ENCODE peak calls at places on chromosomes 7 and 10, in five cellular contexts. One of them, this sample, is unnamed.

GRCh38 chr7:139544645-139545044 is 21.2 kb downstream of the CLEC2L start:
- DNase-seq in cardiac fibroblast: no peak
- DNase-seq in cardiac muscle cell: no peak
- DNase-seq in left lung: no peak
- DNase-seq in tibial nerve: no peak
- DNase-seq in this sample: no peak

GRCh38 chr7:17706734-17707133 is 233.6 kb downstream of the SNX13 start:
- DNase-seq in left lung: no peak
- DNase-seq in cardiac fibroblast: peak
- DNase-seq in cardiac muscle cell: peak
- DNase-seq in tibial nerve: peak
- DNase-seq in this sample: peak

GRCh38 chr7:25897261-25897782 is 254.7 kb upstream of the NFE2L3 start:
- DNase-seq in left lung: no peak
- DNase-seq in tibial nerve: no peak
- DNase-seq in cardiac muscle cell: peak
- DNase-seq in cardiac fibroblast: no peak
- DNase-seq in this sample: no peak

GRCh38 chr7:125878990-125879389 is 949.4 kb upstream of the POT1 start:
- DNase-seq in cardiac muscle cell: no peak
- DNase-seq in cardiac fibroblast: no peak
- DNase-seq in left lung: no peak
- DNase-seq in tibial nerve: no peak
- DNase-seq in this sample: no peak

GRCh38 chr10:9172276-9172675 is 1117.8 kb downstream of the GATA3 start:
- DNase-seq in left lung: no peak
- DNase-seq in cardiac fibroblast: no peak
- DNase-seq in cardiac muscle cell: no peak
- DNase-seq in tibial nerve: no peak
- DNase-seq in this sample: no peak

GRCh38 chr10:123148414-123149161 is 652 bp downstream of the HMX2 start:
- DNase-seq in cardiac muscle cell: no peak
- DNase-seq in tibial nerve: no peak
- DNase-seq in cardiac fibroblast: no peak
- DNase-seq in left lung: no peak
- DNase-seq in this sample: no peak

GRCh38 chr10:59770689-59771088 is 17.4 kb upstream of the MRLN start:
- DNase-seq in tibial nerve: no peak
- DNase-seq in cardiac muscle cell: no peak
- DNase-seq in left lung: no peak
- DNase-seq in cardiac fibroblast: no peak
- DNase-seq in this sample: no peak

GRCh38 chr10:132585732-132586722 is 48.4 kb downstream of the INPP5A start:
- DNase-seq in left lung: peak
- DNase-seq in tibial nerve: no peak
- DNase-seq in cardiac fibroblast: no peak
- DNase-seq in cardiac muscle cell: peak
- DNase-seq in this sample: no peak

GRCh38 chr7:39321909-39322498 is 244.2 kb upstream of the YAE1 start:
- DNase-seq in left lung: no peak
- DNase-seq in cardiac fibroblast: no peak
- DNase-seq in tibial nerve: no peak
- DNase-seq in cardiac muscle cell: no peak
- DNase-seq in this sample: no peak

DNA sequence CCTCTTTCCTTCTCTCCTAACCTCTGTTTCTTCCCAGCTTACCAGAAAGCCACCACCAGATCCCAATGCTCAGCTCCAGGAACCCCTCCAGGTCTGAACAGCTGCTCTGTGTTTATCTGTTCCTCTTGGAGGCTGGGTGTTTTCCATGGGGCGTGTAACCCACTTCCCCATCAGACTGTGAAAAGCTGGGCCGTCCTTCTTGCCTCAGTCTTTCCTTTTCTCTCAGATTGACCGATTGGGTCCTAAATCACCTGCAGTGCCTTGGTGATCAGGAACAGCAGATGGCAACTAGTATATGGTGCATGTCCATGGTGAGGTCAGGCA is 4.8 kb downstream of the SH3PXD2A start:
- DNase-seq in tibial nerve: no peak
- DNase-seq in cardiac fibroblast: no peak
- DNase-seq in left lung: no peak
- DNase-seq in cardiac muscle cell: no peak
- DNase-seq in this sample: no peak
- H3K4me3 ChIP-seq in tibial nerve: no peak
- H3K4me3 ChIP-seq in cardiac fibroblast: no peak
- H3K4me3 ChIP-seq in left lung: no peak
- H3K4me3 ChIP-seq in cardiac muscle cell: no peak
- H3K4me3 ChIP-seq in this sample: no peak

DNA sequence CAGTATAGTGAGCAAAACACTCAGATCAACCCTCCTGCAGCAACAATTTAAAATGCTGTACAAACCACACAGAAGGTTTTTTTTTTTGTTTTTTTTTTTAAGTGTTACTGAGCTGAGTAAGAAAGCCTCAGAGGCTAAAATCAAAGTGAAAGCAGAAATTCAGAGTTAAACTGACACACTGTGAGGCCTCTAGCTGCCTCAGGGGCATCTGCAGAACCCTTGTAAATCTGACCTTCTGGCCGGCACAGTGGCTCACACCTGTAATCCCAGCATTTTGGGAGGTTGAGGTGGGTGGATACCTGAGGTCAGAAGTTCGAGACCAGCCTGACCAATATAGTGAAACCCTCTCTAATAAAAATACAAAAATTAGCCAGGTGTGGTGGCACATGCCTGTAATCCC is 7.4 kb upstream of the GNA12 start:
- DNase-seq in tibial nerve: no peak
- DNase-seq in left lung: no peak
- DNase-seq in cardiac fibroblast: no peak
- DNase-seq in cardiac muscle cell: no peak
- DNase-seq in this sample: no peak
- H3K4me3 ChIP-seq in tibial nerve: no peak
- H3K4me3 ChIP-seq in left lung: no peak
- H3K4me3 ChIP-seq in cardiac fibroblast: no peak
- H3K4me3 ChIP-seq in cardiac muscle cell: no peak
- H3K4me3 ChIP-seq in this sample: no peak

GRCh38 chr7:135980665-135981180 is 3.6 kb upstream of the MTPN start:
- DNase-seq in tibial nerve: no peak
- DNase-seq in left lung: peak
- DNase-seq in cardiac fibroblast: peak
- DNase-seq in cardiac muscle cell: peak
- DNase-seq in this sample: peak
- H3K4me3 ChIP-seq in tibial nerve: peak
- H3K4me3 ChIP-seq in left lung: peak
- H3K4me3 ChIP-seq in cardiac fibroblast: no peak
- H3K4me3 ChIP-seq in cardiac muscle cell: no peak
- H3K4me3 ChIP-seq in this sample: no peak

GRCh38 chr10:93481213-93481930 is 762 bp downstream of the MYOF start:
- DNase-seq in left lung: no peak
- DNase-seq in cardiac fibroblast: peak
- DNase-seq in tibial nerve: no peak
- DNase-seq in cardiac muscle cell: no peak
- DNase-seq in this sample: no peak

GRCh38 chr10:93475871-93476270 is 6.3 kb downstream of the MYOF start:
- DNase-seq in tibial nerve: no peak
- DNase-seq in cardiac muscle cell: no peak
- DNase-seq in cardiac fibroblast: no peak
- DNase-seq in left lung: no peak
- DNase-seq in this sample: no peak

GRCh38 chr10:93481931-93482834 is at the start of gene MYOF:
- DNase-seq in cardiac fibroblast: peak
- DNase-seq in left lung: peak
- DNase-seq in cardiac muscle cell: peak
- DNase-seq in tibial nerve: peak
- DNase-seq in this sample: no peak

GRCh38 chr10:93476756-93477155 is 5.4 kb downstream of the MYOF start:
- DNase-seq in cardiac muscle cell: no peak
- DNase-seq in cardiac fibroblast: no peak
- DNase-seq in tibial nerve: no peak
- DNase-seq in left lung: no peak
- DNase-seq in this sample: no peak

GRCh38 chr10:93478873-93479272 is 3.3 kb downstream of the MYOF start:
- DNase-seq in left lung: no peak
- DNase-seq in tibial nerve: no peak
- DNase-seq in cardiac muscle cell: no peak
- DNase-seq in cardiac fibroblast: no peak
- DNase-seq in this sample: no peak
- H3K4me3 ChIP-seq in left lung: peak
- H3K4me3 ChIP-seq in tibial nerve: no peak
- H3K4me3 ChIP-seq in cardiac muscle cell: no peak
- H3K4me3 ChIP-seq in cardiac fibroblast: no peak
- H3K4me3 ChIP-seq in this sample: no peak

GRCh38 chr7:122303971-122304603 is 463 bp downstream of the FEZF1 start:
- DNase-seq in tibial nerve: no peak
- DNase-seq in left lung: no peak
- DNase-seq in cardiac muscle cell: no peak
- DNase-seq in cardiac fibroblast: no peak
- DNase-seq in this sample: no peak

GRCh38 chr7:122303522-122303970 is 1.0 kb downstream of the FEZF1 start:
- DNase-seq in tibial nerve: no peak
- DNase-seq in cardiac fibroblast: no peak
- DNase-seq in cardiac muscle cell: no peak
- DNase-seq in left lung: no peak
- DNase-seq in this sample: no peak

GRCh38 chr7:122304604-122304975 is at the start of gene FEZF1:
- DNase-seq in left lung: no peak
- DNase-seq in tibial nerve: no peak
- DNase-seq in cardiac muscle cell: no peak
- DNase-seq in cardiac fibroblast: no peak
- DNase-seq in this sample: no peak

GRCh38 chr7:122305475-122306319 is 1.1 kb upstream of the FEZF1 start:
- DNase-seq in cardiac fibroblast: no peak
- DNase-seq in cardiac muscle cell: no peak
- DNase-seq in left lung: no peak
- DNase-seq in tibial nerve: no peak
- DNase-seq in this sample: no peak

DNA sequence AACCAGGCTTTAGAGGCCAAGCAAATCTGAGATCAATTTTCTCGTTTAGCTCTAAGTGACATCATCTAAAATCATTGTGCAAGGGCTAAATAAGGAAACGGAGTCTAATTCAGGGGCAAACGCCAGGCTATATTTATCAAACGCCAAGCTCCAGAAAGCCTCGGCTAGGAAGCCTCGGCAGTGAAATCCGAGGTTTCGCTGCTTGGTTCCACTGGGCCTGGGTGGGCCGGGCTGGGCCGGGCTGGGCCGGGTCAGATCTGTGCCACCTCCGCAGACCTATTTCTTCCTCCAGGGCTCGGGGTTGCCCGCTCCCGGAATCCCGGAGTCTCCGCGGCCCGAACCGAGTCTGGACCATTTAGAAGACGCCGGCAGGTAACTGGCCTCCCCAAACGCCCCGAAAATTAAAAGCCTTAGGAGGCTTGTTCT is 459 bp upstream of the FEZF1 start:
- DNase-seq in cardiac muscle cell: no peak
- DNase-seq in cardiac fibroblast: no peak
- DNase-seq in left lung: no peak
- DNase-seq in tibial nerve: no peak
- DNase-seq in this sample: no peak
- H3K4me3 ChIP-seq in cardiac muscle cell: peak
- H3K4me3 ChIP-seq in cardiac fibroblast: no peak
- H3K4me3 ChIP-seq in left lung: peak
- H3K4me3 ChIP-seq in tibial nerve: peak
- H3K4me3 ChIP-seq in this sample: no peak

DNA sequence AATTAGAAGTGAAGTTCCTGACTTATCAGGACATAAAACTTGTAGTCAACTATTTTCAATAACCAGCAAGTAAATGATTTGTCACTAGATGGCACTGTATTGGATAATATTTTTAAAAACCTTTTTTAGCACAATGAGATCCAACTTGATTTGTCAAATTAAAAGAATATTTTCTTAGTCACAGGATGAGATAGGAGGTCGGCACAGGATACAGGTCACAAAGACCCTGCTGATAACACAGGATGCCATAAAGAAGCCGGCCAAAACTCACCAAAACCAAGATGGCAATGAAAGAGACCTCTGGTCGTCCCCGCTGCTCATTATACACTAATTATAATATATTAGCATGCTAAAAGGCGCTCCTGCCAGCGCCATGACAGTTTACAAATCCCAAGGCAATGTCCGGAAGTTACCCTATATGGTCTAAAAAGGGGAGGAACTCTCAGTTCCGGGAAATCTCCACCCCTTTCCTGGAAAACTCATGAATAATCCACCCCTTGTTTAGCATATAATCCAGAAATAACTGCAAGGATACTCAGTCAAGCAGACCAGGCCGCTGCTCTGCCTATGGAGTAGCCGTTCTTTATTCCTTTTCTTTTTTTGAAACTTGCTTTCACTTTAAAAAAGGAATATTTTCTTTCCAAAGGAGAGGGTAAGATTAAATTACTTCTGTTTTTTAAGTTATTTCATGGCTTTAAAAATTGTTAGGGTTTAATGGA is 255.7 kb upstream of the MKLN1 start:
- DNase-seq in cardiac fibroblast: peak
- DNase-seq in left lung: no peak
- DNase-seq in tibial nerve: peak
- DNase-seq in cardiac muscle cell: peak
- DNase-seq in this sample: no peak
- H3K4me3 ChIP-seq in cardiac fibroblast: no peak
- H3K4me3 ChIP-seq in left lung: no peak
- H3K4me3 ChIP-seq in tibial nerve: peak
- H3K4me3 ChIP-seq in cardiac muscle cell: no peak
- H3K4me3 ChIP-seq in this sample: no peak

DNA sequence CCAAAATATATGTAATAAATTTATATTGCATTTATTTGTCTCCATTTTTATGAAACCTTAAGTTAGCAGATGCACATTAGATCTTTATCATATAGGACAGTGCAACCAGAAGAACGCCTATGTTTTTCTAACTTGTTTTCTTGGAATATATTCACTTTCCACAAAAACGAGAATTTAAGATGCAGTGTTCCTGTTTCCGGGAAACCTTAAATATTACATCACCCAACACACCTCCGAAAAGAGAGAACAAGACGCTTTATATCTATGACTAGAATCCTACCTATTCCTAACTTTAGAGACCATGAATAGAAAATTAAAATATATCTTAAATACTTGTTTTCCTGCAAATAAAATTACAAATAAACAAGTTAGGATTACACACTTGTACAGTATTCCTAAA is 1.9 kb downstream of the EZH2 start:
- DNase-seq in cardiac muscle cell: no peak
- DNase-seq in left lung: no peak
- DNase-seq in cardiac fibroblast: no peak
- DNase-seq in tibial nerve: no peak
- DNase-seq in this sample: no peak
- H3K4me3 ChIP-seq in cardiac muscle cell: peak
- H3K4me3 ChIP-seq in left lung: no peak
- H3K4me3 ChIP-seq in cardiac fibroblast: no peak
- H3K4me3 ChIP-seq in tibial nerve: no peak
- H3K4me3 ChIP-seq in this sample: peak

GRCh38 chr10:36256905-36257304 is 614.8 kb upstream of the FZD8 start:
- DNase-seq in tibial nerve: no peak
- DNase-seq in cardiac muscle cell: peak
- DNase-seq in cardiac fibroblast: peak
- DNase-seq in left lung: no peak
- DNase-seq in this sample: no peak
- H3K4me3 ChIP-seq in tibial nerve: no peak
- H3K4me3 ChIP-seq in cardiac muscle cell: no peak
- H3K4me3 ChIP-seq in cardiac fibroblast: no peak
- H3K4me3 ChIP-seq in left lung: no peak
- H3K4me3 ChIP-seq in this sample: no peak